ENCODE peak calls at places on chromosomes 6 and 20, in eight cellular contexts. U is lung; D is HFFc6; H is CD4-positive, alpha-beta T cell; T is B cell; K is progenitor cell of endocrine pancreas; A is hepatocyte; W is ascending aorta. V is an unnamed sample.

GRCh38 chr6:16400248-16400760 is 161.9 kb downstream of the GMPR start:
- DNase-seq in U (no peak), D (no peak), H (no peak), T (no peak), K (no peak), A (no peak), W (no peak), V (no peak)

GRCh38 chr6:169918239-169918953 is 167.0 kb downstream of the ERMARD start:
- DNase-seq in U (no peak), D (no peak), H (no peak), T (no peak), K (no peak), A (no peak), W (no peak), V (no peak)

GRCh38 chr6:45502446-45502845 is 124.7 kb upstream of the SUPT3H start:
- DNase-seq in U (no peak), D (no peak), H (no peak), T (no peak), K (no peak), A (no peak), W (no peak), V (no peak)

GRCh38 chr20:57611605-57612311 is 8.5 kb downstream of the ZBP1 start:
- DNase-seq in U (no peak), D (no peak), H (no peak), T (no peak), K (no peak), A (peak; percentile 1), W (peak; percentile 9), V (no peak)

GRCh38 chr20:22566876-22567658 is 17.3 kb downstream of the FOXA2 start:
- DNase-seq in U (no peak), D (no peak), H (no peak), T (no peak), K (no peak), A (no peak), W (no peak), V (no peak)

GRCh38 chr6:121984956-121985355 is 414.5 kb upstream of the HSF2 start:
- DNase-seq in U (no peak), D (no peak), H (no peak), T (no peak), K (no peak), A (no peak), W (no peak), V (no peak)

GRCh38 chr6:105536961-105537360 is 134.1 kb upstream of the PREP start:
- DNase-seq in U (no peak), D (no peak), H (no peak), T (no peak), K (no peak), A (no peak), W (no peak), V (no peak)

GRCh38 chr6:136294621-136295020 is 5.0 kb upstream of the BCLAF1 start:
- DNase-seq in U (no peak), D (no peak), H (no peak), T (no peak), K (no peak), A (no peak), W (no peak), V (no peak)

GRCh38 chr6:35804996-35805736 is at the start of gene LHFPL5:
- DNase-seq in U (no peak), D (no peak), H (peak; percentile 25), T (peak; percentile 78), K (peak; percentile 78), A (peak; percentile 81), W (no peak), V (no peak)

GRCh38 chr6:4316867-4317400 is 181.6 kb upstream of the ECI2 start:
- DNase-seq in U (no peak), D (peak; percentile 86), H (no peak), T (no peak), K (no peak), A (peak; percentile 29), W (peak; percentile 77), V (peak; percentile 18)

GRCh38 chr20:52230406-52230805 is 38.8 kb upstream of the ZFP64 start:
- DNase-seq in U (no peak), D (no peak), H (no peak), T (no peak), K (no peak), A (peak; percentile 27), W (no peak), V (no peak)

GRCh38 chr6:84278311-84278710 is 50.9 kb upstream of the CEP162 start:
- DNase-seq in U (no peak), D (no peak), H (no peak), T (no peak), K (no peak), A (no peak), W (no peak), V (no peak)

GRCh38 chr6:132466952-132467351 is 46.0 kb downstream of the STX7 start:
- DNase-seq in U (no peak), D (no peak), H (no peak), T (no peak), K (no peak), A (no peak), W (no peak), V (no peak)

GRCh38 chr20:36315545-36316351 is 9.6 kb downstream of the DLGAP4 start:
- DNase-seq in U (no peak), D (no peak), H (no peak), T (no peak), K (no peak), A (no peak), W (peak; percentile 49), V (no peak)

GRCh38 chr20:53654932-53655674 is 61.5 kb upstream of the ZNF217 start:
- DNase-seq in U (no peak), D (no peak), H (no peak), T (no peak), K (no peak), A (no peak), W (peak; percentile 67), V (peak; percentile 60)

GRCh38 chr20:1841554-1842140 is 53.6 kb upstream of the SIRPA start:
- DNase-seq in U (no peak), D (no peak), H (no peak), T (no peak), K (no peak), A (no peak), W (no peak), V (no peak)

DNA sequence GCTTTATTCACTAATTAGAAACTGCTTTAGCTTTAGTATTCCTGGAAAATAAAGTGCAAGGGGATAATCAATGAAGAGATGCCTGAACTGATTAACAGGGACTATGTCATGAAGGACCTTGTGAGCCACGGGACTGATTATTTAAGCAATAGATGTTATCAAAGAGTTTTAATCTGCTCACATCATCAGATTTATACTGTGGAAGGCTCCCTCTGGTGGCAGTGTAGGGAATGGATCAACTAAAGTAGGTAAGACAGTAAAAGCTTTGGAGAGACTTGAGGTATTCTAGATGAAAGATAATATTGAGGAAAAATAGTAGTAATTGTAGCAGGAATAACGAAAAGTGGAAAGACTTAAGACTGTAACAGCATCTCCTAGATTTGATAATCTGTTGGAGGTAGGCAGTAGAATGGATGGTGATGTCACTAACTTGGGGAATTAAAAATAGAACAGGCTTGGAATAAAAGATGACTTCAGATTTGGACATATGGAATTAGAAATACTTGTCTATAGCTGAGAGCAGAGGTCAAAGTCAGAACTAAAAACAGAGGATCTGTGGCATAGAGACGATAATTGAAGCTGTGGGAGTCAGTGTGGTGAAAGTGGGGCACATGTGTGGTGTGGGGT is 80.3 kb upstream of the HTR1E start:
- DNase-seq in U (no peak), D (peak; percentile 20), H (no peak), T (no peak), K (peak; percentile 22), A (peak; percentile 72), W (no peak), V (no peak)
- TF ChIP-seq CTCF in U (no peak), D (peak; percentile 83), H (peak; percentile 55), T (peak; percentile 84), K (peak; percentile 88), A (peak; percentile 85), W (no peak), V (peak; percentile 80)

GRCh38 chr6:70841115-70841514 is 115.7 kb downstream of the B3GAT2 start:
- DNase-seq in U (no peak), D (no peak), H (no peak), T (no peak), K (no peak), A (no peak), W (no peak), V (no peak)

GRCh38 chr6:70842541-70842940 is 114.3 kb downstream of the B3GAT2 start:
- DNase-seq in U (no peak), D (no peak), H (no peak), T (no peak), K (no peak), A (no peak), W (no peak), V (no peak)

GRCh38 chr6:70846207-70846835 is 110.5 kb downstream of the B3GAT2 start:
- DNase-seq in U (no peak), D (no peak), H (no peak), T (no peak), K (no peak), A (no peak), W (no peak), V (no peak)

GRCh38 chr6:70844301-70844700 is 112.6 kb downstream of the B3GAT2 start:
- DNase-seq in U (no peak), D (no peak), H (no peak), T (no peak), K (no peak), A (no peak), W (no peak), V (no peak)

GRCh38 chr6:70843328-70843918 is 113.4 kb downstream of the B3GAT2 start:
- DNase-seq in U (no peak), D (no peak), H (no peak), T (no peak), K (no peak), A (no peak), W (no peak), V (no peak)
- TF ChIP-seq CTCF in U (no peak), D (no peak), H (no peak), T (no peak), K (no peak), A (no peak), W (no peak), V (peak; percentile 3)

GRCh38 chr6:52909531-52909930 is at the start of gene GSTA3:
- DNase-seq in U (no peak), D (no peak), H (no peak), T (no peak), K (no peak), A (no peak), W (no peak), V (no peak)

GRCh38 chr6:52900536-52900935 is 9.0 kb downstream of the GSTA3 start:
- DNase-seq in U (no peak), D (no peak), H (no peak), T (no peak), K (no peak), A (no peak), W (no peak), V (no peak)

GRCh38 chr6:52909131-52909530 is 367 bp downstream of the GSTA3 start:
- DNase-seq in U (no peak), D (no peak), H (no peak), T (no peak), K (no peak), A (no peak), W (no peak), V (no peak)

GRCh38 chr6:52910091-52910490 is 593 bp upstream of the GSTA3 start:
- DNase-seq in U (no peak), D (peak; percentile 30), H (no peak), T (no peak), K (no peak), A (no peak), W (no peak), V (no peak)

GRCh38 chr6:52904562-52905279 is 4.8 kb downstream of the GSTA3 start:
- DNase-seq in U (no peak), D (no peak), H (no peak), T (no peak), K (no peak), A (no peak), W (no peak), V (peak; percentile 3)
- TF ChIP-seq CTCF in U (no peak), D (peak; percentile 52), H (peak; percentile 20), T (no peak), K (peak; percentile 24), A (no peak), W (no peak), V (peak; percentile 49)

GRCh38 chr20:50658804-50659380 is 32.5 kb downstream of the RIPOR3 start:
- DNase-seq in U (no peak), D (no peak), H (no peak), T (no peak), K (no peak), A (no peak), W (no peak), V (no peak)
- TF ChIP-seq CTCF in U (no peak), D (no peak), H (no peak), T (no peak), K (no peak), A (no peak), W (no peak), V (no peak)